ENCODE peak calls at places on chromosomes 3 and 15, in six cellular contexts. R is IMR-90, M is A549, V is K562, H is HepG2, L is GM12878. P is an unnamed sample.

GRCh38 chr15:25173241-25174028 is 218.6 kb downstream of the SNRPN start:
- DNase-seq in L (no peak), M (no peak), V (no peak), R (no peak), H (no peak), P (no peak)

GRCh38 chr3:196378442-196378841 is 40.3 kb upstream of the TM4SF19 start:
- DNase-seq in M (no peak), H (no peak), V (peak), R (no peak), L (no peak), P (no peak)

GRCh38 chr3:7695067-7695466 is 806.6 kb upstream of the LMCD1 start:
- DNase-seq in H (no peak), M (no peak), R (no peak), L (no peak), V (no peak), P (no peak)

GRCh38 chr3:190404715-190405114 is 16.8 kb downstream of the CLDN16 start:
- DNase-seq in H (no peak), R (no peak), M (no peak), L (no peak), V (no peak), P (no peak)

GRCh38 chr15:68379759-68380290 is 52.1 kb downstream of the ITGA11 start:
- DNase-seq in L (no peak), H (no peak), V (no peak), R (peak), M (no peak), P (no peak)

GRCh38 chr15:66877558-66878285 is 175.7 kb downstream of the SMAD6 start:
- DNase-seq in H (no peak), R (no peak), L (no peak), M (no peak), V (no peak), P (peak)

GRCh38 chr3:42056840-42057239 is 34.3 kb upstream of the TRAK1 start:
- DNase-seq in L (no peak), M (no peak), H (no peak), R (no peak), V (no peak), P (no peak)

GRCh38 chr3:12810963-12811362 is 14.5 kb downstream of the CAND2 start:
- DNase-seq in H (no peak), L (no peak), R (no peak), V (peak), M (no peak), P (no peak)

GRCh38 chr3:102332205-102332604 is 102.6 kb upstream of the ZPLD1 start:
- DNase-seq in H (no peak), V (no peak), R (no peak), L (no peak), M (no peak), P (no peak)

GRCh38 chr15:72207576-72208085 is 10.0 kb upstream of the GRAMD2A start:
- DNase-seq in H (no peak), L (no peak), R (no peak), M (no peak), V (no peak), P (no peak)

GRCh38 chr3:181720281-181720680 is 8.6 kb downstream of the SOX2 start:
- DNase-seq in M (no peak), L (no peak), V (peak), R (no peak), H (no peak), P (no peak)

GRCh38 chr3:159764211-159765024 is 224.2 kb upstream of the IL12A start:
- DNase-seq in V (no peak), R (peak), L (no peak), M (peak), H (no peak), P (peak)

GRCh38 chr3:168165390-168166269 is 69.9 kb upstream of the GOLIM4 start:
- DNase-seq in H (peak), R (peak), V (peak), M (peak), L (peak), P (peak)

GRCh38 chr3:14371573-14372474 is 30.6 kb upstream of the SLC6A6 start:
- DNase-seq in H (peak), M (peak), L (no peak), V (peak), R (peak), P (peak)

GRCh38 chr3:50971487-50971924 is 296.8 kb downstream of the DOCK3 start:
- DNase-seq in H (peak), M (peak), R (peak), L (no peak), V (peak), P (peak)

GRCh38 chr3:113844622-113845222 is 6.1 kb downstream of the GRAMD1C start:
- DNase-seq in M (peak), R (peak), H (peak), V (no peak), L (no peak), P (peak)

GRCh38 chr15:31571676-31572075 is 245.0 kb downstream of the KLF13 start:
- DNase-seq in H (no peak), M (no peak), V (no peak), R (peak), L (no peak), P (no peak)

GRCh38 chr3:194740859-194741486 is 55.3 kb downstream of the FAM43A start:
- DNase-seq in H (peak), R (peak), V (no peak), L (no peak), M (peak), P (no peak)

GRCh38 chr3:112389961-112390360 is 57.0 kb downstream of the CD200 start:
- DNase-seq in V (no peak), L (no peak), H (no peak), R (peak), M (no peak), P (no peak)
- TF ChIP-seq BHLHE40 in V (no peak), L (no peak), H (no peak), R (no peak), M (no peak), P (no peak)

GRCh38 chr15:58559904-58560588 is 128.3 kb downstream of the LIPC start:
- DNase-seq in R (no peak), V (no peak), L (no peak), H (no peak), M (no peak), P (no peak)
- TF ChIP-seq BHLHE40 in R (no peak), V (no peak), L (no peak), H (no peak), M (no peak), P (no peak)

GRCh38 chr3:56845505-56845904 is 43.8 kb upstream of the ARHGEF3 start:
- DNase-seq in R (no peak), L (no peak), V (no peak), M (no peak), H (no peak), P (no peak)
- TF ChIP-seq BHLHE40 in R (no peak), L (no peak), V (no peak), M (no peak), H (no peak), P (no peak)

DNA sequence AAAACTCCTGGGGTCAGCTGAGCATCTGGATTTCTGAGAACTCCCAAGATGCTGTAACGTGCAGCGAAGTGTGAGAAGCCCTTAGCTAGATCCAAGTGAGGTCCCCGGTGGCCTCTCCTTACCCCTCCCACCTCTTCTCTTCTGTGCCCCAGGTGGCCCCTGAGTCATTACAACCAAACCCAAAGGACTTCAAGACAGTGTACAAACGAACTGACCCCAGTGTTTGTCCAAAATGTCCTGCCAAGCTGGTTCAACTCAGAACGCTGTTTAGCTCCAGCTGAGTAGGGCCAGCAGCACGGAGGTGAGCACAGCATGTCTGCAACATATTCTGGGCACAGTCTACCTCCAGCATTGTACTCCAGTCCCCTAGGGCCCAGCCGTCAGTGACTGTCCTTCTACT is 73.9 kb upstream of the OXTR start:
- DNase-seq in R (no peak), L (no peak), V (no peak), M (no peak), H (no peak), P (no peak)
- TF ChIP-seq BHLHE40 in R (no peak), L (no peak), V (no peak), M (no peak), H (no peak), P (no peak)

GRCh38 chr3:25044762-25045161 is 383.3 kb upstream of the RARB start:
- DNase-seq in R (no peak), M (no peak), H (no peak), L (no peak), V (no peak), P (no peak)

GRCh38 chr3:25043757-25044156 is 384.3 kb upstream of the RARB start:
- DNase-seq in R (no peak), L (no peak), M (no peak), V (no peak), H (no peak), P (no peak)

GRCh38 chr3:25045291-25045690 is 382.8 kb upstream of the RARB start:
- DNase-seq in R (no peak), V (no peak), H (no peak), M (no peak), L (no peak), P (no peak)

GRCh38 chr3:25043181-25043580 is 384.9 kb upstream of the RARB start:
- DNase-seq in V (no peak), R (no peak), L (no peak), H (no peak), M (no peak), P (no peak)

DNA sequence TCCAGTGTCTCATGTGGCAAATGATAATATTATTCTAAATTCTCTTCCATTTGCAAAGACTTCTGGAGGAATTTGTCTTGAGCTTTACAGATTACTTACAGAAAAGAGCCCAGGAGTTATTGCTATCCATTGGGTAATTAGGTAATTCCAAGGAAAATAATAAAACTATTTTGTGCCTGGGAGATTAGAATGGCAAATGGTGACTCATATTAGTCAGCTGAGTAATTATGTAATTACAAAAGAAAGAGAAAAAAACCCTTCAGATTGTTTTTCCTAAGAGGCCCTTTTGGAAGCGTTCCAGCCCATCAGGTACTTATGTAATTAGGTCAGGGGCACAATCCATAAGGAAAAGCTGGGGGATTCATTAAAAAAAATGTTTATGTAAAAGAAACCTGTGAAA is 381.0 kb upstream of the RARB start:
- DNase-seq in L (no peak), M (no peak), R (no peak), H (no peak), V (no peak), P (no peak)
- TF ChIP-seq BHLHE40 in L (no peak), M (no peak), R (no peak), H (no peak), V (no peak), P (no peak)

GRCh38 chr15:26888761-26889160 is 21.9 kb downstream of the GABRA5 start:
- DNase-seq in V (no peak), R (no peak), L (no peak), H (peak), M (peak), P (no peak)
- TF ChIP-seq BHLHE40 in V (no peak), R (no peak), L (no peak), H (no peak), M (no peak), P (no peak)

DNA sequence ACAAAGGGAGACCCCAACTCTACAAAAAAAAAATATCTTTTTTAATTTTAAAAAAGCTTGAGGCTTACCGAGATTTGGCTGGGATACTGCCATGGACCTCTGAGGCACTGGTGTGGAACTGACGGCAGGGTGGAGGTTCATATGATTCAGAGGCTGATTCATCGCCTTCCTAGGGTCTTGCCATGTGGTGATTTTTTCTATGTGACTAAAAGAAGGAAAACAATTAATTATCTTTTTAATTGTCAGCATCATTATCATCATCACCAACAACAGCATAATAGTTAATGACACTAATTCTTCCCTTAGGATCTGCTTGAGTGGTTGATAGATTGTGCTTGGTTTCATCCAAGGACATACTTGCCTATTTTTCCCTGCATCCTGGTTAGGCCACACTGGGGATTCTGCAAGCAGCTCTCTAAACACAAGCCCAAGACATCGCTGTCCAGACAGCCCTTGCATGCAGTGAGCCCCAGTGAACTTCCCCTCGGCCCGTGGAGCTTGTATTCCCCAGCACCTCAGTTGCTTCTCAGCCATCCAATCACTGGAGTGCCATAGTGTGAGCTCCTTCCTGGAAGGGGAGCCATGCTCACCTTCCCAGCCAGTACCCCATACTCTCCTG is 84.9 kb downstream of the WWTR1 start:
- DNase-seq in L (no peak), R (peak), V (no peak), H (no peak), M (peak), P (no peak)
- TF ChIP-seq BHLHE40 in L (no peak), R (no peak), V (no peak), H (no peak), M (no peak), P (no peak)

DNA sequence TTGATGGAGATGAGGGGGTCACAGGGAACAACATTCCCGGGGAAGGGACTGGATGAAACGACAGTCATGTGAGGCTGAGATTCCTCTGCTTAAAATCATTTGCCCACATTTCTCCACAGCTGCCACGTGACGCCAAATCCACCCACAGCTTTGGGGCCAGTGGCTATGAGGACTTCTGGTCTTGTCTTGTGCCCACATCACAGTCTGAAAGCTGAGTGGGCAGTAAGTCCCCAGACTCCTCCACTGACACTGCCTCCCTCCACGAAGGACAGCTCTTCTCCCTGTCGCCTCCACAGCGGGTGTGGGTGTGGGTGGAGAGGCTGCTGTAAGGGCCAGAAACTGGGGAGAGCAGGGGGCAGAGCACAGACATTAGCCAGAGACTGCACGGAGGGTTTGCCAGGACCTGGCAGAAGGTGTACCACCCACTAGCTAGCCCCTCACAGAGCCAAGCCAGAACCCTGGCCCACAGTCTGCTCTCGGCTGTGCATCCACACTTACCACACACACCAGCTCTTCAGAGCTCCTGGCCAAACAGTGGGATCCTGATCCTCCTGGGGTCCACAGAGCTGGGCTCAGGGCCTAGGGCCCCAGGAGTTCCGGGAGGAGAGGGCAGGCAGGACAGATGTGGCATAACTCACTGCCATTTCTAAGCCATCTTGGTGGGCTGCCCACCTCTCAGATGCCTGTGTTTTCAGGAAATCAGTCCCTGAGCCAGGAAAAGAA is 24.2 kb downstream of the RAB6B start:
- DNase-seq in L (no peak), V (no peak), M (no peak), H (no peak), R (no peak), P (no peak)
- TF ChIP-seq BHLHE40 in L (no peak), V (no peak), M (no peak), H (no peak), R (no peak), P (no peak)

DNA sequence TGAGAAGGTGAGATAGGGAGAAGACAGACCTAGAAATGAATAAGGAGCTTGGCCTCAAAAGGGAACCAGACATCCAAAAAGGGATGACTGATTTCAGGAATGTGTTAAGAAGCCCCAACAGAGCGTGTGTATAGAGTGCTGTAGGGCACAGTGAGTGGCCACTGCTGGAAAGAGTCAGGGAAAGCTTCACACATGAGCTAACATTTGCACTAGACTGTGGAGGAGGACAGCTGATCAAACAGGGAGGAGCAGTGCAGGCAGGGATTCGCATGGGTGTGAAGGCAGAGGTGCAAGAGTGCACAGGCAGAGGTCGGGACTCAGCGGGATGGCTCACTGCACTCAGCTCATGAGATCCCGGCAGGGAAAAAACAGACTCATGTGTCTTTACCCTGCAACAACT is 61.8 kb downstream of the NPTN start:
- DNase-seq in M (no peak), H (peak), V (no peak), L (no peak), R (no peak), P (no peak)
- TF ChIP-seq BHLHE40 in M (no peak), H (no peak), V (no peak), L (no peak), R (no peak), P (no peak)

P was measured in HEK293T.